ENCODE peak calls at places on chromosome 4, in eight cellular contexts. N is CD4-positive, alpha-beta memory T cell; K is pancreas; P is iPS DF 6.9; J is kidney; S is fibroblast of villous mesenchyme; M is AG09309; L is AG04450. F is an unnamed sample.

GRCh38 chr4:108166441-108167315 is 2.1 kb downstream of the LEF1 start:
- DNase-seq in S (no peak), L (no peak), M (no peak), K (peak), N (peak), P (no peak), J (peak), F (no peak)

GRCh38 chr4:113901994-113902787 is 77.3 kb downstream of the ARSJ start:
- DNase-seq in N (peak), J (no peak), M (no peak), S (no peak), L (no peak), K (peak), P (no peak), F (peak)

GRCh38 chr4:116099596-116099995 is 985.8 kb downstream of the TRAM1L1 start:
- DNase-seq in K (no peak), L (no peak), P (no peak), M (no peak), S (no peak), N (no peak), J (no peak), F (no peak)

GRCh38 chr4:931194-931959 is 739 bp downstream of the GAK start:
- DNase-seq in L (no peak), J (peak), P (no peak), K (no peak), N (no peak), S (peak), M (peak), F (no peak)

GRCh38 chr4:30716158-30716557 is 4.0 kb upstream of the PCDH7 start:
- DNase-seq in S (peak), K (no peak), J (no peak), L (no peak), N (no peak), M (no peak), P (no peak), F (no peak)

GRCh38 chr4:38967260-38968095 is 64.7 kb downstream of the TMEM156 start:
- DNase-seq in S (peak), N (no peak), K (no peak), M (peak), J (no peak), L (peak), P (no peak), F (no peak)

GRCh38 chr4:188780028-188780427 is 640.8 kb downstream of the TRIML1 start:
- DNase-seq in L (no peak), P (no peak), J (no peak), M (no peak), K (no peak), N (no peak), S (peak), F (no peak)

GRCh38 chr4:163161536-163162205 is 5.0 kb downstream of the NAF1 start:
- DNase-seq in J (no peak), M (no peak), K (no peak), P (no peak), N (no peak), L (peak), S (peak), F (no peak)

GRCh38 chr4:6884341-6884870 is 25.2 kb upstream of the TBC1D14 start:
- DNase-seq in P (no peak), N (no peak), L (no peak), K (no peak), S (peak), M (no peak), J (no peak), F (no peak)

GRCh38 chr4:126404549-126404948 is 1089.8 kb downstream of the FAT4 start:
- DNase-seq in N (no peak), P (no peak), M (no peak), K (no peak), J (no peak), S (no peak), L (peak), F (no peak)

GRCh38 chr4:155999743-156000142 is 46.1 kb upstream of the CTSO start:
- DNase-seq in P (peak), M (no peak), L (no peak), J (no peak), K (no peak), N (no peak), S (peak), F (no peak)

GRCh38 chr4:37981844-37982720 is 21.9 kb downstream of the PTTG2 start:
- DNase-seq in P (no peak), K (no peak), M (peak), J (no peak), L (no peak), N (no peak), S (peak), F (no peak)

GRCh38 chr4:10608501-10609219 is 75.9 kb downstream of the CLNK start:
- DNase-seq in N (no peak), P (no peak), M (no peak), L (no peak), S (peak), J (no peak), K (no peak), F (no peak)

GRCh38 chr4:159446266-159446976 is 343.5 kb downstream of the RAPGEF2 start:
- DNase-seq in J (peak), L (peak), K (peak), P (peak), M (peak), S (peak), N (peak), F (peak)

DNA sequence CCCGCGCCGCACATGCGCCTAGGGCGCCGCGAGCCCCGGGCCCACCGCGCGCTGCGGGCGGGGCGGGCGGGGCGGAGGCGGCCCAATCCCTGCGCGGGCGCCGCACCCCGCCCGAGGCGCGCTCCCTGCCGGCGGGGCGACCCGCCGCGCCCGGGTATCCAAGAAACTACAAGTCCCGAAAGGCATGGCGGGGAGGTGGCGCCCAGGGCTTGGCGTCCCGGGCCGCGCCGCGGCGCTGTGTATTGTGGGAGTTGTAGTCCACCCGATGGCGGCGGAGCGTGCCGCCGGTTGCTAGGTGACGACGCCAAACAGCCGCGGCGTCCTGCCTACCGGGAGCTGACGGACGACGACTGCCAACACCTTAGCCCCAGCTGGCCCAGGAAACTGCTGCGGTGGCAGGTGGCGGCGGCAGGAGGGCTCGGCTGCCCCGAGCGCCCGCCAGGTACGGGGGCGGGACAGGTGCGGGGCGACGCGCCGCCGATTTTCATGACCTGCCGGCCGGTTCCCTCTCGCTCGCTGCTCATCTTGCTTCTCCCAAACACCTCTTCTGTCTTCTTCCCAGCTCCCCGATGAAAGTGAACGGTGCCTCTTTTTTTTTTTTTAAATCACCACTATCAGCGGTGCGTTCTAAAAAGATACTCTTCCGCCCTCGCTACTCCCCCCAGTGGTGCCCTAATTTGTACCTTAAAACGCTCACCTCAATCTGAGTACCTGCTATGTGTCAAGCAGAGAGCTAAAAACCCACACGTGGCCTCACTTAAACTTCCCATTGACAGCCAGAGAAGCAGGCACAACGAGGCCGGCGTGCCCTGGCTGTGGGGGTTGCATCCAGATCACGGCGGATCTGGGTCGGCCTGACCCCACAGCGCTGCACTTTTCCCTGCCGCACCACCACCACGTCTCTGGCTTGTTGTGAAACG is at the start of gene CFAP99:
- DNase-seq in P (peak), M (peak), K (peak), L (peak), S (peak), N (peak), J (peak), F (peak)
- H3K4me3 ChIP-seq in P (peak), M (peak), K (peak), L (peak), S (peak), N (peak), J (peak), F (peak)

GRCh38 chr4:179164642-179165338 is 1722.6 kb upstream of the AGA start:
- DNase-seq in S (no peak), N (no peak), L (no peak), K (no peak), P (no peak), M (no peak), J (no peak), F (no peak)

GRCh38 chr4:179165339-179165738 is 1723.1 kb upstream of the AGA start:
- DNase-seq in N (no peak), J (no peak), K (no peak), S (no peak), P (no peak), L (no peak), M (no peak), F (no peak)

GRCh38 chr4:179163147-179163546 is 1720.9 kb upstream of the AGA start:
- DNase-seq in K (no peak), L (no peak), M (no peak), N (no peak), P (no peak), J (no peak), S (no peak), F (no peak)

DNA sequence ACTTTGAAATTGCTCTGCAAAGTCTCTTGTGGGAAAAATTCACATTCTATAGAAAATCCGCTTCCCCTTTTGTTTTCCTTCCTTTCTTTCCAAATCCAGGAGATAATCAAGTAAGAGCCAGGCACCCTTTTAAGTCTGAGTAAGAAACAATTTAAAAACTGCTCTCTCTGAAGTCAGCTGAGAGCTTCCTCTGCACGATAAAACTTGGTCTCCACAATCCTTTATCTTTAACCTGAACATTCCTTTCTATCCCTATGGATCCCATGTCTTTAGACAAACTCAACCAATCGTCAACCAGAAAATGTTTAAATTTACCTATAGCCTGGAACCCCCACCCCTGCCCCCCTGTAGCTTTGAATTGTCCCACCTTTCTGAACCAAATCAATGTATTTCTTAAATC is 1723.6 kb upstream of the AGA start:
- DNase-seq in P (no peak), J (no peak), N (no peak), L (no peak), M (no peak), K (no peak), S (no peak), F (no peak)
- H3K4me3 ChIP-seq in P (peak), J (no peak), N (no peak), L (no peak), M (no peak), K (no peak), S (no peak), F (no peak)

DNA sequence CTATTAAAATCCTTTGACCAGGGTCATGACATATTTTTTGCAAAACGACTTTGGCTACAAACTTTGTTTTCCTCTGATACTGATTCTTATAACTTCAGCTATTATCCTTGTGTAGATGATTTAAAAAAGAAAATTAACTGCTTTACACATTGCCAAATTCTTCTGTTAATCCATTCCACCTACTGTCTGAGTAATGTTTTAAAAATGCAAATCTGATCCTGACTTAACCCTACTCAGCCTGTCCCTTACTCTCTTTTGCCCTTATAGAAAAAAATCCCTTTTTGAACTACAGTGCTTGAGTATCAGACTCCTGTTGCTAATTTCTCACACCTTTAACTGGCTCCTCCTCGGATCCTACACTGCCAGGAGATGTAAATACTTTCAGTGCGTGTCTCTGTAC is 723.1 kb downstream of the ADGRL3 start:
- DNase-seq in P (no peak), S (no peak), K (no peak), N (no peak), L (no peak), J (no peak), M (no peak), F (no peak)
- H3K4me3 ChIP-seq in P (no peak), S (no peak), K (no peak), N (no peak), L (no peak), J (no peak), M (no peak), F (no peak)

GRCh38 chr4:56681158-56681848 is at the start of gene HOPX:
- DNase-seq in L (no peak), P (no peak), M (no peak), K (peak), J (peak), N (peak), S (peak), F (peak)
- H3K4me3 ChIP-seq in L (no peak), P (no peak), M (no peak), K (no peak), J (peak), N (peak), S (peak), F (peak)

DNA sequence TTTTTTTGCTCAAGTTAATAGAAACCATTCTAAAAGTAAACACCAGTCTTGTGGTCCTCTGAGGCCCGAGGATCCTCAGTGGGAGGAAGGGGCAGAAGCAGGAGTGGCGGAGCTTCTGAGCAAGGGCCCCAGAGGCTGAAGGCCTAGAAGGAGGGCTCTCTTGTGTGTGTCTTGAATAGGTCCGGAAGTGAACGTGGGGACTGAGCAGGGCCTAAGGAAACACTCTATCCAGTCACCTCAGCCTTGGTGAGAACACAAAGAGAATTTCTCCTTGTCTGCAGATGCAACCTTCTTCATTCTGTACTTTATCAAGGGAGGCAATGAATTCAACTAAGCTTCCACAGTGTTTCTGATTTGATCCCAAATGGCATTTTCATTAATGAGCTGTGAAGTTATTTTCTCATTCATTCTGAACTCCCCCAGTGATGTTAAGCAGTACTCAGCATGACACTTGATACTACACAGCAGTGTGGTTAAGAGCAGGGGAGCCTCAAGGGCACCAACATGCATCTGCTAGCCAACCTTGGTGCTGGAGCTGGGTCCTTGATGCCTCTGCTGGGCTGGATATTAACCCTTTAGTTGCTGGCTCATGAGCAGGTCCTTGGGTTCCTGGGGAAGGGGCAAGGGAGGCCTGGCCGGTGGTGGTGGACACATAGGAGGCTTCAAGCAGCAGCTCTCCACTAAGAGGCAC is 64.7 kb downstream of the RBM47 start:
- DNase-seq in M (no peak), S (peak), K (no peak), L (no peak), N (no peak), J (no peak), P (no peak), F (no peak)
- H3K4me3 ChIP-seq in M (no peak), S (no peak), K (no peak), L (no peak), N (no peak), J (no peak), P (no peak), F (no peak)

GRCh38 chr4:17781831-17782287 is 438 bp upstream of the FAM184B start:
- DNase-seq in J (no peak), M (no peak), N (no peak), S (no peak), L (no peak), K (peak), P (no peak), F (no peak)
- H3K4me3 ChIP-seq in J (peak), M (peak), N (no peak), S (peak), L (peak), K (peak), P (peak), F (no peak)

DNA sequence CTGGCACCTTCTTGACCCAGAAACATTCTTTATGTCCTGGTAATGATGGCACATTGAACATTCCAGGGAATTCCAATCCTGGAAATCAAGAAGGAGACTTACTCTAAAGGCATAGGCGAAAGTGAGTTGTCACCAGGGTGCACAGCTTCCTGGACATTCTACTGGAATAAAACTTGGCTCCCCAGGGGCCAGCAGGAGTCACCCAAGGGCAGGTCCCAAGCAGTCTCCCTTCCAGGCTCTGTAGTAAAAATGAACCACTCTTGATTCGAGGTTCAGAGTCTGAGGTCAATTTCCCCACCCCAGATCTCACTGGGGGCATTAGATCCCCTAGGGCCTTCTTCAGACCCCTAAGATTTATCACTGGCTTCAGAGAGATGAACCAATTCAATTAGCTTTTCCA is 338.7 kb upstream of the GATB start:
- DNase-seq in P (no peak), M (no peak), K (no peak), L (no peak), N (no peak), J (no peak), S (no peak), F (no peak)
- H3K4me3 ChIP-seq in P (no peak), M (no peak), K (no peak), L (no peak), N (no peak), J (no peak), S (no peak), F (no peak)

F was measured in lung.